ENCODE peak calls at places on chromosomes 4 and X, in ten cellular contexts. C, S, I, U, Y, T, A, O, P and W are unnamed samples.
A peak's percentile ranks its signal among the peaks of the same experiment; 100 is the strongest.

GRCh38 chr4:8046925-8047541 is 107.4 kb upstream of the AFAP1 start:
- DNase-seq in S (no peak), C (no peak), Y (no peak), T (no peak), I (no peak), A (no peak), U (no peak), P (no peak), O (no peak), W (no peak)

GRCh38 chrX:137194164-137194563 is 160.4 kb upstream of the GPR101 start:
- DNase-seq in U (no peak), A (peak; percentile 47), O (peak; percentile 12), Y (peak; percentile 16), T (peak; percentile 27), I (no peak), C (peak; percentile 42), S (no peak), P (peak; percentile 5), W (no peak)

GRCh38 chrX:11781734-11782370 is 23.8 kb downstream of the MSL3 start:
- DNase-seq in T (no peak), O (no peak), P (no peak), C (no peak), A (no peak), Y (no peak), I (no peak), S (no peak), U (no peak), W (no peak)

GRCh38 chr4:2832309-2832980 is 11.2 kb upstream of the ADD1 start:
- DNase-seq in Y (peak; percentile 17), I (peak; percentile 10), O (no peak), T (no peak), A (no peak), P (no peak), U (peak; percentile 62), S (peak; percentile 15), C (no peak), W (peak; percentile 16)

GRCh38 chrX:40168183-40169015 is 70.6 kb upstream of the BCOR start:
- DNase-seq in U (no peak), T (no peak), S (no peak), C (no peak), I (no peak), P (no peak), O (no peak), A (peak; percentile 48), Y (no peak), W (peak; percentile 20)

GRCh38 chrX:107775000-107775733 is 420 bp downstream of the TSC22D3 start:
- DNase-seq in P (no peak), T (no peak), A (peak; percentile 47), I (no peak), S (peak; percentile 15), Y (no peak), C (no peak), O (no peak), U (peak; percentile 71), W (no peak)

GRCh38 chrX:15988661-15989603 is 134.3 kb upstream of the AP1S2 start:
- DNase-seq in O (no peak), T (no peak), C (peak; percentile 2), Y (no peak), U (no peak), A (no peak), S (no peak), I (no peak), P (no peak), W (no peak)

GRCh38 chr4:40908297-40908696 is 158.5 kb downstream of the NSUN7 start:
- DNase-seq in U (peak; percentile 46), I (no peak), Y (no peak), T (no peak), A (no peak), P (no peak), C (peak; percentile 45), O (no peak), S (peak; percentile 10), W (no peak)

GRCh38 chr4:135838889-135839288 is 1637.3 kb upstream of the PABPC4L start:
- DNase-seq in U (no peak), P (no peak), A (no peak), Y (no peak), O (no peak), S (no peak), T (no peak), I (no peak), C (peak; percentile 77), W (no peak)

GRCh38 chr4:153418581-153418980 is 47.6 kb upstream of the TMEM131L start:
- DNase-seq in Y (peak; percentile 35), P (no peak), C (no peak), S (no peak), A (peak; percentile 32), O (no peak), I (no peak), U (no peak), T (no peak), W (no peak)

GRCh38 chr4:84379881-84380618 is 119.0 kb downstream of the NKX6-1 start:
- DNase-seq in C (peak; percentile 40), T (no peak), A (no peak), S (no peak), I (no peak), U (no peak), O (no peak), Y (no peak), P (no peak), W (no peak)

GRCh38 chrX:75113664-75114063 is 42.4 kb downstream of the ABCB7 start:
- DNase-seq in P (no peak), Y (no peak), C (no peak), U (no peak), I (no peak), O (no peak), T (no peak), S (no peak), A (no peak), W (no peak)

GRCh38 chr4:37970702-37971101 is 10.5 kb downstream of the PTTG2 start:
- DNase-seq in U (peak; percentile 87), P (peak; percentile 36), C (peak; percentile 71), S (peak; percentile 86), O (peak; percentile 47), I (no peak), T (peak; percentile 84), A (no peak), Y (peak; percentile 32), W (peak; percentile 38)

GRCh38 chrX:107602694-107603239 is 25.5 kb upstream of the PRPS1 start:
- DNase-seq in S (no peak), Y (no peak), I (no peak), A (no peak), O (no peak), P (no peak), T (no peak), U (no peak), C (no peak), W (no peak)

GRCh38 chrX:152861116-152861515 is 30.3 kb downstream of the NSDHL start:
- DNase-seq in P (no peak), A (no peak), O (no peak), Y (no peak), C (no peak), T (no peak), U (no peak), I (no peak), S (no peak), W (no peak)

DNA sequence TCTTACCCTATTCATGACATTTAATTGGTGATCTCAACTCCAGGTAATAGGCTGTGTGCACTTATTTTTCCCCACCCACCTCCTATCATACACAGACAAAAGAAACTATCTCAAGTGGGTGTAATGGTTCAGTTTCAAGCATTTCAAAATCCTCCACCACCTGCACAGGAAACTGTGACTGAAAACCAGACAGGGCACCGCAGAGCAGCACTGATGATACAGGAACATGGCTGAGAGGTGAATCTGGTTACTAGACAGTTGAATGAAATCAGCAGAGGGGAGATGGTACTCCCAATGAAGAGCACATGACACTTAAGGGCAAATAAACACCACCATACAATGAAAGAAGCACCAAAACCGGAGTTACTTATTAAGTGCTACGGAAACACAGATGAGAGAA is 78.4 kb downstream of the CAMK2D start:
- DNase-seq in S (peak; percentile 48), C (no peak), U (no peak), O (no peak), I (no peak), T (no peak), Y (no peak), A (no peak), P (no peak), W (no peak)
- H3K4me3 ChIP-seq in S (no peak overlapping the region), C (no peak overlapping the region), U (no peak overlapping the region), O (no peak overlapping the region), I (no peak overlapping the region), T (no peak overlapping the region), Y (no peak overlapping the region), A (no peak overlapping the region), P (no peak overlapping the region), W (no peak overlapping the region)

DNA sequence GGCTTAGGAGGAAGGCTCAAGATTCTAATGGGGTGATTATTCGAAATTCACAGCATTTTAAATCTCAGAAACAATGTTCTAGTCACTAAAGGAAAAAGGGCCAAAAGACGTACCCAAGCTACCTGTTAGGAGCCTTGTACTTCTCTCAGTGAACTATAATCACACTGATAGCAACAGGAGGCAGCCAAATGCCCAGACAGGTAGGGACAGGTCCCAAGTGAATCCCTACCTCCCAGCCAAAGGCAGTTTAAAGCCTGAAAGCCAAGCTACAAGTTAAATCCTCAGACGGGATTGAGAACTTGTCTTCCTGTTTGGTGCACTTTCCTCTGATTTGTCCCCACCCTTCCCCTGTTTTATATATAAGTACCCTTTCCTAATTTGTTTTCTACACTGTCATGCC is 24.3 kb upstream of the HHIP start:
- DNase-seq in T (no peak), C (no peak), O (no peak), I (no peak), A (no peak), P (no peak), S (no peak), U (no peak), Y (no peak), W (no peak)
- TF ChIP-seq EP300 in T (no peak), C (no peak), O (no peak), I (no peak), A (no peak), P (no peak), S (no peak), U (no peak), Y (no peak), W (no peak)

DNA sequence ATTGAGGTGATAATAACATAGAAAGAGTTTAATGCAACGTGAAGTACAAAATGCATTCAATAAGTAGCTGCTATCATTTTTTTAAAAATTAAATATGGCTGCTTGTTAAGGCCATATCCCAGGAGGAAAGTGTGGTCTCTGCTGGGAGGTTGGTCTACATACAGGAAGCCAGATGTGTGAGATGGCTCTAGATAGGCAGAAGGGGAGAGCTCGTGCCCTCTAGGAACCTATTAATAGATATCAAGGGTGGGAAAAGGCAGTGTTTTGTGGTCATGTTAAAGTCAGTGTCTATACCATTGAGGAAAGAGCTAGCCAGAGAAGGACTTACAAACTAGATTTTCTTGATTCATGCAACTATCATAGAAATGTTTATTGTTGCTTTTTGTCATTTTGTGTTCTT is 140.5 kb downstream of the KLHL8 start:
- DNase-seq in O (no peak), C (no peak), P (no peak), I (no peak), A (no peak), T (no peak), S (no peak), U (no peak), Y (no peak), W (no peak)
- H3K27ac ChIP-seq in O (no peak overlapping the region), C (no peak overlapping the region), P (peak overlapping the region; percentile 25), I (no peak overlapping the region), A (no peak overlapping the region), T (peak overlapping the region; percentile 72), S (peak overlapping the region; percentile 80), U (peak overlapping the region; percentile 84), Y (no peak overlapping the region), W (peak overlapping the region; percentile 6)

DNA sequence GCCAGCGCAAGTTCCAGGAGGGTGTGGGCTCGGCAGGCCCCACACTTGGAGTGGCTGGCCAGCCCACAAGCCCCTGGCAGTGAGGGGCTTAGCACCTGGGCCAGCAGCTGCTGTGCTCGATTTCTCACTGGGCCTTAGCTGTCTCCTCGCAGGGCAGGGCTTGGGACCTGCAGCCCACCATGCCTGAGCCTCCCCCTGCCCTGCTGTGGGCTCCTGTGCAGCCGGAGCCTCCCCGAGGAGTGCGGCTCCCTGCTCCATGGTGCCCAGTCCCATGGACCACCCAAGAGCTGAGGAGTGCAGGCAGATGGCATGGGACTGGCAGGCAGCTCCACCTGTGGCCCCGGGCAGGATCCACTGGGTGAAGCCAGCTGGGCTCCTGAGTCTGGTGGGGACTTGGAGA is 139.2 kb upstream of the CXCL13 start:
- DNase-seq in I (no peak), S (no peak), O (no peak), T (no peak), U (no peak), P (no peak), C (no peak), Y (no peak), A (no peak), W (no peak)
- H3K4me3 ChIP-seq in I (no peak overlapping the region), S (no peak overlapping the region), O (no peak overlapping the region), T (no peak overlapping the region), U (no peak overlapping the region), P (no peak overlapping the region), C (no peak overlapping the region), Y (no peak overlapping the region), A (no peak overlapping the region), W (no peak overlapping the region)